ENCODE peak calls at places on chromosomes 11 and 22, in seven cellular contexts. One of them, this sample, is unnamed.

GRCh38 chr22:42114721-42115120 is 15.9 kb downstream of the CYP2D6 start:
- DNase-seq in NCI-H2227 treated with DMSO at 0.1 percent for 48 hours: no peak
- DNase-seq in NCI-H345: no peak
- DNase-seq in iPS DF 19.7: no peak
- DNase-seq in head of caudate nucleus: no peak
- DNase-seq in neural crest cell: peak; percentile 43
- DNase-seq in CD8-positive, alpha-beta T cell: no peak
- DNase-seq in this sample: peak; percentile 68

GRCh38 chr22:34850010-34850409 is 215.9 kb upstream of the ISX start:
- DNase-seq in CD8-positive, alpha-beta T cell: no peak
- DNase-seq in head of caudate nucleus: no peak
- DNase-seq in iPS DF 19.7: no peak
- DNase-seq in NCI-H2227 treated with DMSO at 0.1 percent for 48 hours: no peak
- DNase-seq in neural crest cell: no peak
- DNase-seq in NCI-H345: no peak
- DNase-seq in this sample: no peak

GRCh38 chr22:23604939-23605712 is 25.0 kb upstream of the IGLL1 start:
- DNase-seq in NCI-H345: no peak
- DNase-seq in head of caudate nucleus: no peak
- DNase-seq in NCI-H2227 treated with DMSO at 0.1 percent for 48 hours: no peak
- DNase-seq in neural crest cell: no peak
- DNase-seq in iPS DF 19.7: no peak
- DNase-seq in CD8-positive, alpha-beta T cell: no peak
- DNase-seq in this sample: no peak

GRCh38 chr22:41052661-41053490 is 39.5 kb upstream of the EP300 start:
- DNase-seq in neural crest cell: no peak
- DNase-seq in CD8-positive, alpha-beta T cell: no peak
- DNase-seq in iPS DF 19.7: no peak
- DNase-seq in NCI-H2227 treated with DMSO at 0.1 percent for 48 hours: no peak
- DNase-seq in NCI-H345: no peak
- DNase-seq in head of caudate nucleus: no peak
- DNase-seq in this sample: no peak

GRCh38 chr22:30325065-30325720 is 1.5 kb downstream of the TBC1D10A start:
- DNase-seq in NCI-H345: no peak
- DNase-seq in neural crest cell: no peak
- DNase-seq in NCI-H2227 treated with DMSO at 0.1 percent for 48 hours: no peak
- DNase-seq in CD8-positive, alpha-beta T cell: no peak
- DNase-seq in iPS DF 19.7: no peak
- DNase-seq in head of caudate nucleus: no peak
- DNase-seq in this sample: peak; percentile 53

GRCh38 chr22:48445113-48445827 is 1382.4 kb downstream of the BRD1 start:
- DNase-seq in NCI-H2227 treated with DMSO at 0.1 percent for 48 hours: no peak
- DNase-seq in NCI-H345: no peak
- DNase-seq in head of caudate nucleus: no peak
- DNase-seq in CD8-positive, alpha-beta T cell: no peak
- DNase-seq in iPS DF 19.7: no peak
- DNase-seq in neural crest cell: no peak
- DNase-seq in this sample: no peak

GRCh38 chr11:43578346-43579170 is 102.0 kb upstream of the HSD17B12 start:
- DNase-seq in NCI-H345: no peak
- DNase-seq in head of caudate nucleus: peak; percentile 23
- DNase-seq in neural crest cell: no peak
- DNase-seq in NCI-H2227 treated with DMSO at 0.1 percent for 48 hours: no peak
- DNase-seq in CD8-positive, alpha-beta T cell: no peak
- DNase-seq in iPS DF 19.7: no peak
- DNase-seq in this sample: no peak

GRCh38 chr11:80165763-80166162 is 724.9 kb upstream of the TENM4 start:
- DNase-seq in iPS DF 19.7: no peak
- DNase-seq in NCI-H2227 treated with DMSO at 0.1 percent for 48 hours: no peak
- DNase-seq in neural crest cell: no peak
- DNase-seq in NCI-H345: no peak
- DNase-seq in CD8-positive, alpha-beta T cell: no peak
- DNase-seq in head of caudate nucleus: no peak
- DNase-seq in this sample: no peak

GRCh38 chr11:25242928-25243327 is 746.1 kb downstream of the LUZP2 start:
- DNase-seq in CD8-positive, alpha-beta T cell: no peak
- DNase-seq in neural crest cell: no peak
- DNase-seq in NCI-H345: no peak
- DNase-seq in NCI-H2227 treated with DMSO at 0.1 percent for 48 hours: no peak
- DNase-seq in iPS DF 19.7: no peak
- DNase-seq in head of caudate nucleus: no peak
- DNase-seq in this sample: no peak

GRCh38 chr11:48170176-48170839 is 46.3 kb upstream of the OR4B1 start:
- DNase-seq in head of caudate nucleus: no peak
- DNase-seq in neural crest cell: no peak
- DNase-seq in NCI-H345: no peak
- DNase-seq in iPS DF 19.7: no peak
- DNase-seq in NCI-H2227 treated with DMSO at 0.1 percent for 48 hours: no peak
- DNase-seq in CD8-positive, alpha-beta T cell: no peak
- DNase-seq in this sample: no peak

GRCh38 chr11:1077417-1078119 is 2.9 kb downstream of the MUC2 start:
- DNase-seq in NCI-H2227 treated with DMSO at 0.1 percent for 48 hours: no peak
- DNase-seq in CD8-positive, alpha-beta T cell: no peak
- DNase-seq in iPS DF 19.7: no peak
- DNase-seq in neural crest cell: no peak
- DNase-seq in head of caudate nucleus: no peak
- DNase-seq in NCI-H345: no peak
- DNase-seq in this sample: no peak

GRCh38 chr22:24088796-24089195 is 77.7 kb downstream of the CABIN1 start:
- DNase-seq in CD8-positive, alpha-beta T cell: no peak
- DNase-seq in neural crest cell: no peak
- DNase-seq in NCI-H2227 treated with DMSO at 0.1 percent for 48 hours: no peak
- DNase-seq in iPS DF 19.7: no peak
- DNase-seq in NCI-H345: no peak
- DNase-seq in head of caudate nucleus: no peak
- DNase-seq in this sample: no peak

GRCh38 chr11:128251140-128251539 is 336.2 kb downstream of the ETS1 start:
- DNase-seq in CD8-positive, alpha-beta T cell: no peak
- DNase-seq in NCI-H345: no peak
- DNase-seq in iPS DF 19.7: no peak
- DNase-seq in head of caudate nucleus: no peak
- DNase-seq in neural crest cell: no peak
- DNase-seq in NCI-H2227 treated with DMSO at 0.1 percent for 48 hours: no peak
- DNase-seq in this sample: no peak

GRCh38 chr11:127677813-127678212 is 677.2 kb upstream of the KIRREL3 start:
- DNase-seq in NCI-H345: no peak
- DNase-seq in NCI-H2227 treated with DMSO at 0.1 percent for 48 hours: no peak
- DNase-seq in CD8-positive, alpha-beta T cell: no peak
- DNase-seq in iPS DF 19.7: no peak
- DNase-seq in neural crest cell: no peak
- DNase-seq in head of caudate nucleus: no peak
- DNase-seq in this sample: no peak

GRCh38 chr22:27378343-27378800 is 423.2 kb downstream of the MN1 start:
- DNase-seq in head of caudate nucleus: no peak
- DNase-seq in NCI-H345: peak; percentile 8
- DNase-seq in iPS DF 19.7: no peak
- DNase-seq in CD8-positive, alpha-beta T cell: no peak
- DNase-seq in NCI-H2227 treated with DMSO at 0.1 percent for 48 hours: no peak
- DNase-seq in neural crest cell: no peak
- DNase-seq in this sample: peak; percentile 45

GRCh38 chr11:74330065-74330858 is 18.8 kb upstream of the P4HA3 start:
- DNase-seq in neural crest cell: no peak
- DNase-seq in CD8-positive, alpha-beta T cell: no peak
- DNase-seq in NCI-H2227 treated with DMSO at 0.1 percent for 48 hours: no peak
- DNase-seq in NCI-H345: no peak
- DNase-seq in head of caudate nucleus: no peak
- DNase-seq in iPS DF 19.7: no peak
- DNase-seq in this sample: no peak

GRCh38 chr11:111541209-111542061 is 915 bp downstream of the LAYN start:
- DNase-seq in NCI-H345: no peak
- DNase-seq in iPS DF 19.7: no peak
- DNase-seq in head of caudate nucleus: peak; percentile 42
- DNase-seq in NCI-H2227 treated with DMSO at 0.1 percent for 48 hours: peak; percentile 14
- DNase-seq in CD8-positive, alpha-beta T cell: no peak
- DNase-seq in neural crest cell: no peak
- DNase-seq in this sample: peak; percentile 60

GRCh38 chr11:2886191-2886894 is 768 bp upstream of the CDKN1C start:
- DNase-seq in iPS DF 19.7: no peak
- DNase-seq in head of caudate nucleus: peak; percentile 55
- DNase-seq in neural crest cell: peak; percentile 63
- DNase-seq in NCI-H345: no peak
- DNase-seq in NCI-H2227 treated with DMSO at 0.1 percent for 48 hours: no peak
- DNase-seq in CD8-positive, alpha-beta T cell: no peak
- DNase-seq in this sample: peak; percentile 88

GRCh38 chr11:72970557-72971118 is 156.4 kb downstream of the ATG16L2 start:
- DNase-seq in CD8-positive, alpha-beta T cell: no peak
- DNase-seq in NCI-H2227 treated with DMSO at 0.1 percent for 48 hours: no peak
- DNase-seq in head of caudate nucleus: no peak
- DNase-seq in NCI-H345: no peak
- DNase-seq in neural crest cell: no peak
- DNase-seq in iPS DF 19.7: no peak
- DNase-seq in this sample: no peak

GRCh38 chr11:96967616-96968015 is 577.8 kb downstream of the JRKL start:
- DNase-seq in iPS DF 19.7: no peak
- DNase-seq in CD8-positive, alpha-beta T cell: no peak
- DNase-seq in neural crest cell: no peak
- DNase-seq in NCI-H2227 treated with DMSO at 0.1 percent for 48 hours: no peak
- DNase-seq in head of caudate nucleus: no peak
- DNase-seq in NCI-H345: no peak
- DNase-seq in this sample: no peak

GRCh38 chr11:10657308-10658271 is 36.0 kb downstream of the IRAG1 start:
- DNase-seq in CD8-positive, alpha-beta T cell: no peak
- DNase-seq in head of caudate nucleus: no peak
- DNase-seq in NCI-H345: no peak
- DNase-seq in NCI-H2227 treated with DMSO at 0.1 percent for 48 hours: no peak
- DNase-seq in iPS DF 19.7: no peak
- DNase-seq in neural crest cell: no peak
- DNase-seq in this sample: no peak

GRCh38 chr11:69351460-69351859 is 57.5 kb downstream of the MYEOV start:
- DNase-seq in neural crest cell: no peak
- DNase-seq in head of caudate nucleus: no peak
- DNase-seq in NCI-H2227 treated with DMSO at 0.1 percent for 48 hours: no peak
- DNase-seq in iPS DF 19.7: no peak
- DNase-seq in NCI-H345: no peak
- DNase-seq in CD8-positive, alpha-beta T cell: no peak
- DNase-seq in this sample: no peak

GRCh38 chr11:119422505-119423416 is at the start of gene THY1:
- DNase-seq in NCI-H345: no peak
- DNase-seq in neural crest cell: peak; percentile 58
- DNase-seq in head of caudate nucleus: peak; percentile 87
- DNase-seq in iPS DF 19.7: no peak
- DNase-seq in CD8-positive, alpha-beta T cell: no peak
- DNase-seq in NCI-H2227 treated with DMSO at 0.1 percent for 48 hours: peak; percentile 27
- DNase-seq in this sample: peak; percentile 88

GRCh38 chr22:41338614-41339212 is 37.4 kb downstream of the ZC3H7B start:
- DNase-seq in CD8-positive, alpha-beta T cell: no peak
- DNase-seq in NCI-H345: no peak
- DNase-seq in head of caudate nucleus: no peak
- DNase-seq in iPS DF 19.7: no peak
- DNase-seq in neural crest cell: no peak
- DNase-seq in NCI-H2227 treated with DMSO at 0.1 percent for 48 hours: no peak
- DNase-seq in this sample: no peak

GRCh38 chr22:35995772-35996171 is 32.9 kb downstream of the RBFOX2 start:
- DNase-seq in neural crest cell: no peak
- DNase-seq in NCI-H345: no peak
- DNase-seq in head of caudate nucleus: no peak
- DNase-seq in CD8-positive, alpha-beta T cell: no peak
- DNase-seq in iPS DF 19.7: no peak
- DNase-seq in NCI-H2227 treated with DMSO at 0.1 percent for 48 hours: no peak
- DNase-seq in this sample: no peak

GRCh38 chr11:128692750-128693578 is 908 bp upstream of the FLI1 start:
- DNase-seq in iPS DF 19.7: no peak
- DNase-seq in NCI-H345: no peak
- DNase-seq in neural crest cell: no peak
- DNase-seq in head of caudate nucleus: no peak
- DNase-seq in NCI-H2227 treated with DMSO at 0.1 percent for 48 hours: no peak
- DNase-seq in CD8-positive, alpha-beta T cell: no peak
- DNase-seq in this sample: peak; percentile 66

GRCh38 chr11:61028135-61028729 is 56.8 kb downstream of the CD6 start:
- DNase-seq in NCI-H2227 treated with DMSO at 0.1 percent for 48 hours: no peak
- DNase-seq in neural crest cell: no peak
- DNase-seq in NCI-H345: peak; percentile 84
- DNase-seq in iPS DF 19.7: no peak
- DNase-seq in CD8-positive, alpha-beta T cell: peak; percentile 29
- DNase-seq in head of caudate nucleus: peak; percentile 47
- DNase-seq in this sample: no peak

GRCh38 chr22:50569041-50569459 is 6.3 kb upstream of the SYCE3 start:
- DNase-seq in NCI-H2227 treated with DMSO at 0.1 percent for 48 hours: no peak
- DNase-seq in head of caudate nucleus: no peak
- DNase-seq in iPS DF 19.7: no peak
- DNase-seq in CD8-positive, alpha-beta T cell: no peak
- DNase-seq in neural crest cell: no peak
- DNase-seq in NCI-H345: no peak
- DNase-seq in this sample: peak; percentile 36